ENCODE peak calls at places on chromosomes 1 and 21, in five cellular contexts. I, J, O, K and Q are unnamed samples.

GRCh38 chr21:45112371-45112770 is 38.0 kb downstream of the ADARB1 start:
- DNase-seq in K (no peak), I (no peak), J (no peak), O (no peak), Q (no peak)

GRCh38 chr1:91548382-91549040 is 47.9 kb downstream of the CDC7 start:
- DNase-seq in K (no peak), J (no peak), I (no peak), O (no peak), Q (no peak)

GRCh38 chr1:180213401-180214177 is 16.5 kb upstream of the LHX4 start:
- DNase-seq in O (no peak), J (peak), I (no peak), K (no peak), Q (peak)

GRCh38 chr1:9280015-9280860 is 12.5 kb upstream of the SPSB1 start:
- DNase-seq in K (no peak), I (peak), O (peak), J (no peak), Q (peak)

GRCh38 chr1:113109908-113110554 is 37.0 kb downstream of the LRIG2 start:
- DNase-seq in J (no peak), O (peak), K (no peak), I (peak), Q (no peak)

GRCh38 chr1:202237052-202237451 is 43.5 kb downstream of the LGR6 start:
- DNase-seq in J (peak), I (peak), O (peak), K (peak), Q (peak)

GRCh38 chr1:157098519-157098918 is 1.1 kb downstream of the ETV3L start:
- DNase-seq in I (no peak), J (no peak), K (no peak), O (no peak), Q (no peak)

GRCh38 chr1:61459345-61459744 is 265.6 kb downstream of the TM2D1 start:
- DNase-seq in O (no peak), J (no peak), K (no peak), I (no peak), Q (no peak)

GRCh38 chr1:20142001-20142710 is 3.0 kb downstream of the PLA2G2F start:
- DNase-seq in I (no peak), K (no peak), J (no peak), O (no peak), Q (no peak)

GRCh38 chr1:56456426-56457101 is 122.8 kb downstream of the PLPP3 start:
- DNase-seq in O (peak), J (no peak), K (no peak), I (peak), Q (no peak)
- H3K4me2 ChIP-seq in O (no peak), J (no peak), K (no peak), I (no peak), Q (no peak)

GRCh38 chr1:227786673-227787512 is 28.6 kb upstream of the PRSS38 start:
- DNase-seq in J (peak), K (no peak), O (no peak), I (no peak), Q (no peak)

GRCh38 chr1:227789042-227789880 is 26.2 kb upstream of the PRSS38 start:
- DNase-seq in J (peak), I (no peak), K (no peak), O (peak), Q (no peak)

GRCh38 chr1:227788279-227789041 is 27.0 kb upstream of the PRSS38 start:
- DNase-seq in O (no peak), I (peak), J (peak), K (peak), Q (peak)

GRCh38 chr1:227785812-227786608 is 29.5 kb upstream of the PRSS38 start:
- DNase-seq in J (peak), O (no peak), K (no peak), I (no peak), Q (no peak)

GRCh38 chr1:227787513-227788278 is 27.8 kb upstream of the PRSS38 start:
- DNase-seq in O (peak), I (peak), K (peak), J (peak), Q (peak)
- H4K91ac ChIP-seq in O (no peak), I (no peak), K (no peak), J (no peak), Q (no peak)

DNA sequence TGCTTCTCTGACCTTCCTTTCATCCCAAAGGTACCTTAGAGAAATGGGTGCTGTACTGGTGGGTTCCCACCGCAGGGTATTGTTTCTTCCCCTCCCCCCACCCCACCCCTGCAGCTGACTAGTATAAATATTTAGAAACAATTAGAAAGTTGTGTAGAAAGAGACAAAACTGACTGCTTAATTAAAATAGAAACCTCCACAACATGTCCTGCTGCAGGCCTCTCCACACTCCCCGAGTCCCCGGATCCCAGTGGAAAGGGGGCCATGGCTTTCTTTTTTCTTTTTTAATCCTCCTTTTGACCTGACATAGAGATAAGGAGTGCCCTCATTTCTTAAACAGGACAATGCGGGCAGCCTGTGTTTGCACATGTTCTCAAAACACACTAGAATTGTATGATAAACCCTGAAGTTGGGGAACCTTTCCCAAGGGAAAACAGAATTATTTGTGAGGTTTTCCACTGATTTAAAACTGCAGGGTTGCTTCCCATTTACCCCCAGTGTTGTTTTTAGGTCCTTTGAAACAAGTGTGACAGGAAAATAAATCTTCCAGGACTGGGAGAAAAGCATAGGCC is 1.7 kb downstream of the RHOU start:
- DNase-seq in K (no peak), J (no peak), O (no peak), I (peak), Q (no peak)
- H2BK5ac ChIP-seq in K (no peak), J (no peak), O (no peak), I (no peak), Q (no peak)

GRCh38 chr1:181314959-181315358 is 168.4 kb upstream of the CACNA1E start:
- DNase-seq in O (no peak), I (no peak), K (no peak), J (no peak), Q (peak)
- H3K4me2 ChIP-seq in O (peak), I (no peak), K (no peak), J (peak), Q (no peak)